ENCODE peak calls at places on chromosomes 1 and 21, in five cellular contexts. H is uterus, I is MM.1S, C is IMR-90, E is prostate gland. L is an unnamed sample.
A peak's percentile ranks its signal among the peaks of the same experiment; 100 is the strongest.

GRCh38 chr1:23837905-23838304 is 12.7 kb upstream of the HMGCL start:
- DNase-seq in H (no peak), I (no peak), C (no peak), E (no peak), L (no peak)

GRCh38 chr1:97364086-97364485 is 556.7 kb downstream of the DPYD start:
- DNase-seq in H (no peak), I (no peak), C (peak; percentile 73), E (no peak), L (no peak)

GRCh38 chr1:178944729-178945128 is 73.9 kb upstream of the ANGPTL1 start:
- DNase-seq in H (no peak), I (no peak), C (no peak), E (no peak), L (no peak)

GRCh38 chr1:176073524-176074157 is 133.4 kb downstream of the COP1 start:
- DNase-seq in H (peak; percentile 51), I (peak; percentile 79), C (peak; percentile 72), E (peak; percentile 35), L (peak; percentile 70)

GRCh38 chr1:109978761-109979488 is 5.6 kb upstream of the AHCYL1 start:
- DNase-seq in H (no peak), I (no peak), C (peak; percentile 32), E (no peak), L (no peak)

GRCh38 chr1:180912801-180913616 is at the start of gene KIAA1614:
- DNase-seq in H (peak; percentile 31), I (no peak), C (peak; percentile 39), E (no peak), L (no peak)

GRCh38 chr1:243708210-243708609 is 141.8 kb downstream of the AKT3 start:
- DNase-seq in H (no peak), I (no peak), C (no peak), E (no peak), L (no peak)

GRCh38 chr1:110136911-110137310 is 13.4 kb upstream of the SLC6A17 start:
- DNase-seq in H (no peak), I (peak; percentile 66), C (no peak), E (no peak), L (no peak)

GRCh38 chr1:193614817-193615216 is 428.4 kb upstream of the B3GALT2 start:
- DNase-seq in H (no peak), I (no peak), C (peak; percentile 79), E (no peak), L (no peak)

GRCh38 chr1:43783096-43783670 is 75.8 kb downstream of the ST3GAL3 start:
- DNase-seq in H (no peak), I (no peak), C (no peak), E (no peak), L (no peak)

GRCh38 chr1:186421446-186421845 is 39.5 kb downstream of the PDC start:
- DNase-seq in H (no peak), I (no peak), C (no peak), E (no peak), L (no peak)

DNA sequence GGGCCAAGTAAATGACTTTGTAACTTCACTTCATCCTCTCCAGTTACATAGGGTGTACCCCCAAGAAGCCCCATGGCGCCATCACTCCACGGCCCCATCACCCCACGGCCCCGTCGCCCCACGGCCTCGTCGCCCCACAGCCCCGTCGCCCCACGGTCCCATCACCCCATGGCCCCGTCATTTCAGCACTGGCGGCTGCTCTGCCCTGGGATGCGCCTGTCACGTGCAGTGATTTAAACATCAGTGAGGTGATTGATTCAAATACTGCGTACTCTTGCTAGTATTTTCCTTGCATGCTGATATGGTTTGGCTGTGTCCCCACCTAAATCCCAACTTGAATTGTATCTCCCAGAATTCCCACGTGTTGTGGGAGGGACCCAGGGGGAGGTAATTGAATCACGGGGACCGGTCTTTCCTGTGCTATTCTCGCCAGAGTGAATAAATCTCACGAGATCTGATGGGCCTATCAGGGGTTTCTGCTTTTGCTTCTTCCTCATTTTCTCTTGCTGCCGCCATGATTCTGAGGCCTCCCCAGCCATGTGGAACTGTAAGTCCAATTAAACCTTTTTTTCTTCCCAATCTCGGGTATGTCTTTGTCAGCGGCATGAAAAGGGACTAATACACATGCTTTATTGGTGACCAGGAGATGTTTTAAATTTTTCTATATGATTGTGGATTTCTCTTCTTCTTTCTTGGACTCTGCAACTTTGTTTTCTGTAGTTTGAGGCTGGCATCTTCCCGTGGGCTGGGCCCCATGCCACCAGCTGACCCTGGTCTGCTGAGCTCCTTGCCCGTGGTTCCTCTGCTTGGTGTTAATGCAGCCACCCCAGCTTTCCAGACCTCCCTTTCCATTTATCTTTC is 50.1 kb upstream of the PCBP3 start:
- DNase-seq in H (no peak), I (no peak), C (no peak), E (no peak), L (no peak)
- H3K4me3 ChIP-seq in H (no peak overlapping the region), I (no peak overlapping the region), C (no peak overlapping the region), E (no peak overlapping the region), L (no peak overlapping the region)

DNA sequence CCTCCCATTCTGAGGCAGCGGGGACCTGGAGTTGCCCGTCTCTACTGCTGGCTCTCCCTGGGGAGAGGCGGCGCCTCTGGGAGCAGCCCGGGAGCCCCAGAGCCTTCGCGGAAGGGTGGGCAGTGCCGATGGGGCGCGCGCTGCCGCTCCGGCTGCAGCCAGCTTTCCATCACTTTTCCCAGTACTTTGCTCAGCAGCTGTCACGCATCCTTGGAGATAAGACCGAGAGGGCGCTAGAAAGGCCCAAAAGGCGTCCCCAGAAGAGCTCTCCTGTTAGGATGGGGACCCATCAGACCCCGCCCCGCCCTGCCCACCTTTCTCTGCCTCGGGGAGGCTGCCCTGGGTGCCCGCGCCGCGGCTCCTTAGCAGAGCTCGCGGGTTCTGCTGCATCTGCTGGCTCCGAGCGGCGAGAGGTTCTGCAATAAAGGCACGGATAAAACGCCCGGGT is 531 bp downstream of the KCNH1 start:
- DNase-seq in H (no peak), I (no peak), C (no peak), E (no peak), L (no peak)
- H3K4me3 ChIP-seq in H (peak overlapping the region; percentile 32), I (peak overlapping the region; percentile 64), C (peak overlapping the region; percentile 58), E (peak overlapping the region; percentile 39), L (peak overlapping the region; percentile 20)

GRCh38 chr21:9735421-9735961 is 785.9 kb upstream of the TPTE start:
- DNase-seq in H (no peak), I (no peak), C (no peak), E (no peak), L (no peak)

GRCh38 chr21:9738527-9738926 is 782.9 kb upstream of the TPTE start:
- DNase-seq in H (no peak), I (no peak), C (no peak), E (no peak), L (no peak)

GRCh38 chr21:9737871-9738520 is 783.4 kb upstream of the TPTE start:
- DNase-seq in H (no peak), I (no peak), C (no peak), E (no peak), L (peak; percentile 15)

GRCh38 chr21:9739240-9739639 is 782.1 kb upstream of the TPTE start:
- DNase-seq in H (no peak), I (no peak), C (no peak), E (no peak), L (no peak)

DNA sequence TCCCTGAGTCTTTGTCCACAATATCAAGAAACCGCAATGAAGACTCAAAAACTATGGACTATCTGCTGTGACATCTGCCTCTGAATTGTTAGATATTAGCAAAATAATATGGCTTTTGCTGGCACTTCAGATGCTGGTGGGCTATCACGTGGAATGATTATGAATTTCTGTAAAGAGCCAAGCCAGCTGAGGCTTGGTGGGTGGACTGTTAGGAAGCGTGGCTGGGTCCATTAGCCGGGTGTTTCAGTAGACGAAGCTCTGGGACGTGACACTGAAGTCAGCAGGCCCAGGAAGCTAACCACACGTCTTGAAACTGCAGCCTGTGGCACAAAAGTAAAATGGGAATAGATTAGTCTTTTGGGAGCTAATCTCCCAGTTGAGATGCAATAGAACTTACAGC is 780.0 kb upstream of the TPTE start:
- DNase-seq in H (no peak), I (no peak), C (no peak), E (no peak), L (no peak)
- H3K4me3 ChIP-seq in H (no peak overlapping the region), I (no peak overlapping the region), C (no peak overlapping the region), E (no peak overlapping the region), L (no peak overlapping the region)

GRCh38 chr1:17071794-17072193 is 18.0 kb upstream of the SDHB start:
- DNase-seq in H (no peak), I (no peak), C (no peak), E (no peak), L (no peak)
- H3K4me3 ChIP-seq in H (no peak overlapping the region), I (no peak overlapping the region), C (no peak overlapping the region), E (no peak overlapping the region), L (no peak overlapping the region)